ENCODE peak calls at places on chromosomes 7 and 10, in four cellular contexts. O is A549, C is GM12878, J is HepG2. Q is an unnamed sample.

GRCh38 chr10:91590142-91590903 is 42.5 kb downstream of the PPP1R3C start:
- DNase-seq in O (peak; percentile 96), C (no peak), J (no peak), Q (no peak)

GRCh38 chr10:99292159-99292558 is 37.0 kb upstream of the CNNM1 start:
- DNase-seq in O (peak; percentile 54), C (no peak), J (no peak), Q (no peak)

GRCh38 chr7:90568213-90568612 is 27.9 kb upstream of the CDK14 start:
- DNase-seq in O (no peak), C (no peak), J (no peak), Q (no peak)

GRCh38 chr10:102344067-102344466 is 51.4 kb upstream of the NFKB2 start:
- DNase-seq in O (no peak), C (no peak), J (no peak), Q (no peak)

GRCh38 chr10:26486304-26486703 is 48.2 kb downstream of the APBB1IP start:
- DNase-seq in O (peak; percentile 88), C (no peak), J (no peak), Q (no peak)

GRCh38 chr10:76115131-76115470 is 683.7 kb downstream of the LRMDA start:
- DNase-seq in O (no peak), C (no peak), J (no peak), Q (no peak)

GRCh38 chr7:11127988-11128387 is 154.3 kb downstream of the PHF14 start:
- DNase-seq in O (no peak), C (no peak), J (no peak), Q (no peak)

GRCh38 chr10:44993226-44993921 is 7.3 kb upstream of the ZNF22 start:
- DNase-seq in O (no peak), C (no peak), J (no peak), Q (no peak)

GRCh38 chr7:108097703-108098102 is 32.5 kb downstream of the LAMB4 start:
- DNase-seq in O (peak; percentile 61), C (no peak), J (peak; percentile 20), Q (peak; percentile 63)

GRCh38 chr10:77773631-77774426 is 136.2 kb upstream of the KCNMA1 start:
- DNase-seq in O (no peak), C (no peak), J (no peak), Q (no peak)

DNA sequence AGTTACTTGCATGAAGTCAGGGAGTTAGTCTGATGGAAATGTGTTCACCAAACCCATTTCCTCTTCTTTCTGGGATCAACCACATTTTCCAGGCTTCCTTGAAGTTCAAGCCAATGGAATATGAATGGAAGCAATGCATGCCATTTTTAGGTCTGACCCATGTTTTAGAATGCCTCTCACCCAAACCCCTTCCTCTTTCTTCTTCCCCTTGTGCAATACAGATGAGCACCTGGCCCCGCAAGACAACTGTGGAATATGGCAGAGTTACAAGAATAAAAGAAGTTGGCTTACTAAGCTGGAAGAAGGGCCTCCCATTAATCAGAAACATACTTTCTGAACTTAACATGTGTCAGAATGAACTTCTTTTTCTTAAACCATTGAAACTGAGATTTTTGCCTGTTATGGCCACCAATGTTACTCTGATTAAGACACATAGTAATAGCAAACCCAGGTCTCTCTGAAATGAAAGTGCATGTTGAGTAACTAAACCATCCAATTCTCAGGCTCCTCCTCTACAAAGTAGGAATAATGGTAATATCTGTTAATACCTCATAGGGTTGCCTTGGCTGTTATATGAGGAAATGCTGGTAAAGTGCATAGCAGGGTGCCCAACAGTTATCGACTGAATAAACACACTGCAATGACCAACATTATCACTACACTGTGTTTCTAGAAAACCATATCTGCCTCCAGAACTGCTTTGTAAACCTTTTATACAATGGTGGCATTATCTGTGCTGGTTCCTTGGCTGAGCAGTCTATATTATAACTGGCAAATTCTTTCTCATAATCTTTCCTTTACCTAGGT is 382.2 kb upstream of the NRP1 start:
- DNase-seq in O (no peak), C (no peak), J (no peak), Q (no peak)
- TF ChIP-seq POLR2AphosphoS2 in O (no peak), C (no peak), J (no peak), Q (no peak)

DNA sequence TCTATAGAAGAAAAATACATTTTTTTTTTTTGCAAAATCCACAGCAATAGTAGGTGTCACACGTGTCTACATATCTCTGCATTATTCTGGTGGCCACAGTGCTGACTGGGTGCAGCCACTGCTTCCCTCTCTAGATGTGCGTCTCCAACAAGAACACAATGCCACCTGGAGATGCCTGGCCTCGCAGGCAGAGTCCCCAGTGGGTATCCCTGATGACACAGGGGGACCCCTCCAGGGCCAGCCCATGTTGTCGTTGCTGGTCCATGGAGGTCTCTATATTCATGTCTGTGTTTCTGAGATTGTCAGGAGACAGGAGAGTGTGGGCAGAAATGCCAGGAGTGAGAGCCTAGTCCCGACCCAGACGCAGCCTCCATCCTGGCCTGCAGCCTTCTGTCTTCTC is 345.9 kb upstream of the SHH start:
- DNase-seq in O (no peak), C (no peak), J (no peak), Q (no peak)
- TF ChIP-seq POLR2AphosphoS2 in O (no peak), C (no peak), J (no peak), Q (no peak)

DNA sequence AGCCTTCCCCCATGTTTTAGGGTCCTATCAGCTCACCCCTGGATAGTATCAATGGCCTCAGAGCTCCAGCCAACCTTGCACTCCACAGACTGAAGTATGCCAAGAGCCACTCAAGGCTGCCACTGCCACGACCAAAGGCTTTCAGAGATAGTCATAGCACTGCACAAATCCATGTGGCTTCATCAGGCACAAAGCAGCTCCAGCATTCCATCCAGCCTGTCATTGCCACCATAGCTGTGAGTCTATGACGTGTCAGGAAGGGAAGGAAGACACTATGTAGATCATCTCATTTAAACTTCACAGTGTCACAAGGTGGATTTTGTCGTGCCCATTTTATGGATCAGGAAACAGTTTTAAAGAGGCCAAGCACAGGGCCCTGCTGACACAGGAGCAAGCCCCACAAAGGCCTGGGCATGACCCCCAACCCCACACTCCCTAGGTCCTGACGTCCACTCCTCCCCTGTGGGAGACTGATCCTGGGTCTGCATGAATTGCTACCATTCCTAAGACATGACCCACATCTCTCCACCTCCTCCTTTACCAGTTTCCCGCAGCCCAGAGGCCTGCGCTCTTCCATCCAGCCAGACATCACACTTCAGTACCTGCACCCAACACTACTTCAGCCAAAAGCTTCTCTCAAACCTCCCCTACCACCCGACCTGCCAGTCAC is 119.4 kb downstream of the DIP2C start:
- DNase-seq in O (no peak), C (no peak), J (no peak), Q (no peak)
- TF ChIP-seq POLR2AphosphoS2 in O (no peak), C (no peak), J (no peak), Q (no peak)

GRCh38 chr10:33153968-33154327 is 180.5 kb downstream of the NRP1 start:
- DNase-seq in O (no peak), C (no peak), J (no peak), Q (no peak)

GRCh38 chr10:33151344-33151864 is 183.1 kb downstream of the NRP1 start:
- DNase-seq in O (no peak), C (no peak), J (peak; percentile 27), Q (no peak)

GRCh38 chr10:33152146-33152545 is 182.3 kb downstream of the NRP1 start:
- DNase-seq in O (no peak), C (no peak), J (no peak), Q (no peak)

GRCh38 chr10:33153266-33153967 is 181.1 kb downstream of the NRP1 start:
- DNase-seq in O (no peak), C (no peak), J (no peak), Q (no peak)

DNA sequence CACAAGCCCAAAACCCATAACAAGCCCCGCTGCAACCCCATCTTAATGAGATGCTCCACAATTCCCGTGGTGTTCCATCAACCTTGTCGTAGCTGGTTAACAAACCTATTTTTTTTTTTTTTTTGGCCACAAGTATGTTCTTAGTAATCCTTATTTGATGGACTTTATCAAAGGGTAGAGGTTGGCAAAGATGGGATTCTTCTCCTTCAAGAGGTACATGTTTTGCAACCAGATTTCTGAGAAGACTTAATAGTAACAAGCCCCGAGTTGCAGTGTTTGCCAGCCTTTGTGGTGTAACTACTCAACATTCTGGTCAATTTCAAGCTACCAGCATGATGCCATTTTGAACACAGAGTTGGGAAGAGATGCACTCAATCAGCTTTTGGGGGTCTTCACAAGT is 181.7 kb downstream of the NRP1 start:
- DNase-seq in O (no peak), C (no peak), J (no peak), Q (no peak)
- TF ChIP-seq POLR2AphosphoS2 in O (no peak), C (no peak), J (no peak), Q (no peak)

GRCh38 chr10:116088985-116089384 is 184.0 kb downstream of the GFRA1 start:
- DNase-seq in O (no peak), C (no peak), J (no peak), Q (no peak)

GRCh38 chr10:116082211-116082610 is 190.8 kb downstream of the GFRA1 start:
- DNase-seq in O (no peak), C (no peak), J (no peak), Q (no peak)

GRCh38 chr10:116082762-116083161 is 190.2 kb downstream of the GFRA1 start:
- DNase-seq in O (no peak), C (no peak), J (no peak), Q (no peak)

GRCh38 chr10:116084166-116084565 is 188.8 kb downstream of the GFRA1 start:
- DNase-seq in O (no peak), C (no peak), J (no peak), Q (no peak)

GRCh38 chr10:116085333-116085732 is 187.7 kb downstream of the GFRA1 start:
- DNase-seq in O (no peak), C (no peak), J (no peak), Q (no peak)
- TF ChIP-seq POLR2AphosphoS2 in O (no peak), C (no peak), J (no peak), Q (no peak)

GRCh38 chr7:103731169-103731568 is 258.3 kb downstream of the RELN start:
- DNase-seq in O (no peak), C (no peak), J (no peak), Q (no peak)

GRCh38 chr7:103729026-103729425 is 260.4 kb downstream of the RELN start:
- DNase-seq in O (no peak), C (no peak), J (no peak), Q (no peak)

DNA sequence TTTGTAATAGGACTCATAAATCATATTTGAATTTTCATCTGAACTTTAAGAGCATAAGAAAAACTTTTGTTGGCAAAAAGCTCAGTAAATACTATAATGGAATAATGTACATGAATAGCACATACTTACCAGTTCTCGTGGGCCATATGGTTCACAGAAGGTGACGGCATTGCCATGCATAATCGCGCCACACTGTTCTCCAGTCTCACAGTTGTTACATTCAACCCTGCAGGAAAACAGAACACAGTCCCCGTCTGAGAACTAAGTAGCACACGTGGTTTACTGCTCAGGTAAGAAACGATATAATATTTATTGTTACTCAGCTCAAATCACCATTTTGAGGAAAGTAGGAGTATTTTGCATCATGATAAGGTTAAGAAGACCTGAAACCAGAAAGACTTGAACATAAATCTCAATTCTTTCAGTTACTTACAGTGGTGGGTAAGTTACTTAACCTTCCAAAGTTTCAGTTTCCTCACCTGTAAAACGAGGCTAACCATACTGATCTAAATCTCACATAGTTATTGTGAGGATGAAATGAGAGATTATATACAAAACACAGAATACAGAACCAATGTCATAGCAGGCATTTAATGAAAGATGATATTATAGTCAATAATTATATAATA is 261.4 kb downstream of the RELN start:
- DNase-seq in O (no peak), C (no peak), J (no peak), Q (no peak)
- TF ChIP-seq POLR2AphosphoS2 in O (no peak), C (no peak), J (no peak), Q (no peak)